ENCODE peak calls at places on chromosomes 2 and 18, in six cellular contexts. B is pancreas, X is A549, R is left lung, W is cardiac fibroblast, Z is keratinocyte. G is an unnamed sample.

GRCh38 chr2:202705446-202706020 is 70.8 kb downstream of the FAM117B start:
- DNase-seq in B (no peak), X (no peak), R (no peak), W (no peak), Z (no peak), G (no peak)

GRCh38 chr2:9673914-9674481 is 43.2 kb upstream of the YWHAQ start:
- DNase-seq in B (no peak), X (no peak), R (no peak), W (no peak), Z (no peak), G (no peak)

GRCh38 chr2:19073522-19073921 is 284.9 kb downstream of the OSR1 start:
- DNase-seq in B (no peak), X (peak), R (peak), W (no peak), Z (peak), G (no peak)

GRCh38 chr2:66434679-66435548 is at the start of gene MEIS1:
- DNase-seq in B (peak), X (peak), R (peak), W (peak), Z (peak), G (no peak)

GRCh38 chr2:162200636-162201035 is 42.6 kb downstream of the FAP start:
- DNase-seq in B (no peak), X (no peak), R (no peak), W (no peak), Z (no peak), G (no peak)

GRCh38 chr18:44826418-44827259 is 146.0 kb downstream of the SETBP1 start:
- DNase-seq in B (peak), X (peak), R (no peak), W (peak), Z (peak), G (no peak)

GRCh38 chr2:65388051-65388531 is 44.3 kb downstream of the SPRED2 start:
- DNase-seq in B (peak), X (no peak), R (no peak), W (no peak), Z (peak), G (no peak)

GRCh38 chr2:858646-859045 is 92.0 kb upstream of the SNTG2 start:
- DNase-seq in B (no peak), X (no peak), R (no peak), W (no peak), Z (no peak), G (no peak)

GRCh38 chr18:30175061-30175574 is 867.4 kb downstream of the DSC3 start:
- DNase-seq in B (no peak), X (no peak), R (peak), W (no peak), Z (no peak), G (no peak)

GRCh38 chr18:58526425-58527115 is 102.3 kb downstream of the ALPK2 start:
- DNase-seq in B (no peak), X (peak), R (no peak), W (no peak), Z (no peak), G (no peak)

GRCh38 chr2:23550553-23550952 is 165.6 kb downstream of the KLHL29 start:
- DNase-seq in B (no peak), X (no peak), R (peak), W (peak), Z (no peak), G (no peak)

GRCh38 chr2:3023531-3023930 is 354.1 kb downstream of the EIPR1 start:
- DNase-seq in B (no peak), X (no peak), R (no peak), W (no peak), Z (no peak), G (no peak)

GRCh38 chr18:11224166-11224565 is 74.8 kb upstream of the PIEZO2 start:
- DNase-seq in B (no peak), X (no peak), R (no peak), W (no peak), Z (no peak), G (no peak)

GRCh38 chr2:118732432-118732831 is 115.0 kb downstream of the EN1 start:
- DNase-seq in B (no peak), X (no peak), R (no peak), W (no peak), Z (no peak), G (no peak)

GRCh38 chr2:101223814-101224231 is 28.9 kb upstream of the CNOT11 start:
- DNase-seq in B (no peak), X (no peak), R (no peak), W (no peak), Z (no peak), G (peak)

GRCh38 chr2:142321706-142322280 is 191.0 kb upstream of the LRP1B start:
- DNase-seq in B (no peak), X (no peak), R (no peak), W (no peak), Z (no peak), G (no peak)

GRCh38 chr2:95277246-95277906 is 3.1 kb downstream of the PROM2 start:
- DNase-seq in B (peak), X (no peak), R (peak), W (no peak), Z (no peak), G (no peak)

GRCh38 chr18:1104265-1104792 is 199.7 kb downstream of the ADCYAP1 start:
- DNase-seq in B (no peak), X (no peak), R (no peak), W (peak), Z (no peak), G (no peak)

GRCh38 chr18:45837283-45838070 is 12.0 kb downstream of the SIGLEC15 start:
- DNase-seq in B (no peak), X (peak), R (peak), W (peak), Z (no peak), G (no peak)

GRCh38 chr2:212032032-212032431 is 506.6 kb downstream of the ERBB4 start:
- DNase-seq in B (no peak), X (no peak), R (no peak), W (peak), Z (no peak), G (no peak)

GRCh38 chr2:71974846-71975245 is 172.8 kb downstream of the CYP26B1 start:
- DNase-seq in B (no peak), X (no peak), R (no peak), W (peak), Z (no peak), G (no peak)

GRCh38 chr18:24778810-24779418 is 318.5 kb downstream of the HRH4 start:
- DNase-seq in B (no peak), X (no peak), R (no peak), W (no peak), Z (no peak), G (no peak)

GRCh38 chr18:398866-399637 is 101.4 kb downstream of the COLEC12 start:
- DNase-seq in B (no peak), X (no peak), R (no peak), W (no peak), Z (no peak), G (no peak)

GRCh38 chr18:79454034-79454735 is 58.5 kb downstream of the NFATC1 start:
- DNase-seq in B (no peak), X (no peak), R (no peak), W (peak), Z (no peak), G (no peak)

GRCh38 chr2:170341684-170342631 is 164.0 kb downstream of the MYO3B start:
- DNase-seq in B (no peak), X (no peak), R (no peak), W (no peak), Z (no peak), G (no peak)

GRCh38 chr2:31038385-31038784 is 99.9 kb downstream of the GALNT14 start:
- DNase-seq in B (no peak), X (peak), R (no peak), W (no peak), Z (no peak), G (no peak)

GRCh38 chr2:127044977-127045654 is 61.8 kb downstream of the BIN1 start:
- DNase-seq in B (no peak), X (no peak), R (no peak), W (peak), Z (no peak), G (no peak)

GRCh38 chr2:181440336-181440735 is 16.9 kb upstream of the ITGA4 start:
- DNase-seq in B (no peak), X (no peak), R (no peak), W (no peak), Z (no peak), G (no peak)

GRCh38 chr2:181440919-181441318 is 16.3 kb upstream of the ITGA4 start:
- DNase-seq in B (no peak), X (no peak), R (no peak), W (no peak), Z (no peak), G (no peak)

DNA sequence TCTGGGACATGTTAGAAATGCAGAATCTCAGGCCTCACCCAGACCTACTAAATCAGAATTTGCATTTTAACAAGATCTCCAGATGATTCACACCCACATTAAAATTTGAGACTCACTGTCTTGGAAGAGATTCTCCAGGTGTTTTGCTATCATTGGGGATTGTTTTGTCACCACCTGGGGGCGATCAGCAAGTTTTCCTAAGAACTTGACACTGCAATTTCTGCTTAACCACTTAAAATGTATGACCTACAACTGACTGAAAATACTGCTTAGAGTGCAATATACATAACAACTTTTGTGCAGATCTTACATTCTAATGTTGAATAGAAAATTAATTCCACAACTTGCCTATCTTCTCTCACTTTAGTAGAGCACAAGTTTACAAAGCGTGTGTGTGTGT is 18.9 kb upstream of the ITGA4 start:
- DNase-seq in B (no peak), X (peak), R (no peak), W (no peak), Z (no peak), G (no peak)
- TF ChIP-seq CTCF in B (no peak), X (peak), R (no peak), W (no peak), Z (peak), G (no peak)

GRCh38 chr18:6628189-6628588 is 101.3 kb upstream of the ARHGAP28 start:
- DNase-seq in B (no peak), X (no peak), R (no peak), W (peak), Z (no peak), G (no peak)
- TF ChIP-seq CTCF in B (no peak), X (no peak), R (no peak), W (no peak), Z (no peak), G (no peak)

DNA sequence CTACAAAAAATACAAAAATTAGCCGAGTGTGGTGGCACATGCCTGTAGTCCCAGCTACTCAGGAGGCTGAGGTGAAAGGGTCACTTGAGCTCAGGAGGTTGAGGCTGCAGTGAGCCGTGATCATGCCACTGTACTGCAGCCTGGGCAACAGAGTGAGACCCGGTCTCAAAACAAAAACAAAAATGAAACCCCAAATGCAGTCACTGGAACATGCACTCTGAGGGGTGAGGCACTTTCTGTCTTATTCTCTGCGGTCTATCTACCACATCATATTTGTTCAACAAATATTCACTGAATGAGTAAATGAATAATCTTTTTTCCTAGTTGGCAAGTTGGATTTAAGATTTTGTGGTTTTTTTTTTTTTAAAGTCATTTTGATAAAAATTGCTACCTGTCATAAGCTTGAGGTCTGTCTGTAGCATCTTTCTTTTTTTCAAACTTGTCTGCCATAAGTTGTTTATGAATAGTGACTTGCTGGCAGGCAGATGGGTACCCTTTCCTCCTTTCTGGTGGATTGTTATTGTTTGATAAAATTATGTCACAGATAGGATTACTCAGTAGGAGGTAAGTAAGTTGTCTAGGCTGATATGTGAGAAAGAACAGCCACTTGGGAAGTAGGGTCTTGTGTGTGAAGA is 11.8 kb downstream of the CHRNA1 start:
- DNase-seq in B (no peak), X (no peak), R (no peak), W (no peak), Z (no peak), G (no peak)
- TF ChIP-seq CTCF in B (no peak), X (no peak), R (no peak), W (no peak), Z (no peak), G (no peak)

GRCh38 chr2:122132292-122132691 is 376.8 kb downstream of the TSN start:
- DNase-seq in B (no peak), X (no peak), R (no peak), W (peak), Z (no peak), G (no peak)

GRCh38 chr2:122139739-122140138 is 384.3 kb downstream of the TSN start:
- DNase-seq in B (no peak), X (no peak), R (no peak), W (no peak), Z (no peak), G (no peak)

GRCh38 chr2:122138561-122138960 is 383.1 kb downstream of the TSN start:
- DNase-seq in B (no peak), X (no peak), R (no peak), W (no peak), Z (no peak), G (no peak)

GRCh38 chr2:122135353-122135947 is 380.0 kb downstream of the TSN start:
- DNase-seq in B (no peak), X (no peak), R (no peak), W (no peak), Z (no peak), G (no peak)

DNA sequence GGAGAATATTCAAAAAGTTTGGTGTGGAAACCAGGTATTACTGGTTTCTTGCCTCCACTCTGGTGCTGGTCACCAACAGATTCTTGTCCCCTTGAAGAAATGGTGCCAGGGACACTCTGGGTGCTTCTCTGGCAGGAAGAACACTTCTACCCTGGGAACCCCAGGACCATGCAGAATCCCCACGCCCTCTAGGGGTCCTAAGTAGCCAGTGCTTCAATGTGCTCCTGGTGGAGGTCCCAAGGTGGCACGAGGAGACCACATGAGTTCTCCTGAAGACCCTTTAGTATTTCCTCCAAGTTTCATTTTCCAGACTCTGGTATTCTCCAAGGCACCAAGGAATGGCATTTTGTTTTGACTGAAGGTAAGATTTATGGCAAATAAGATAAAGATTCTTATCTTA is 380.6 kb downstream of the TSN start:
- DNase-seq in B (no peak), X (peak), R (no peak), W (peak), Z (no peak), G (no peak)
- TF ChIP-seq CTCF in B (no peak), X (peak), R (no peak), W (peak), Z (no peak), G (no peak)

DNA sequence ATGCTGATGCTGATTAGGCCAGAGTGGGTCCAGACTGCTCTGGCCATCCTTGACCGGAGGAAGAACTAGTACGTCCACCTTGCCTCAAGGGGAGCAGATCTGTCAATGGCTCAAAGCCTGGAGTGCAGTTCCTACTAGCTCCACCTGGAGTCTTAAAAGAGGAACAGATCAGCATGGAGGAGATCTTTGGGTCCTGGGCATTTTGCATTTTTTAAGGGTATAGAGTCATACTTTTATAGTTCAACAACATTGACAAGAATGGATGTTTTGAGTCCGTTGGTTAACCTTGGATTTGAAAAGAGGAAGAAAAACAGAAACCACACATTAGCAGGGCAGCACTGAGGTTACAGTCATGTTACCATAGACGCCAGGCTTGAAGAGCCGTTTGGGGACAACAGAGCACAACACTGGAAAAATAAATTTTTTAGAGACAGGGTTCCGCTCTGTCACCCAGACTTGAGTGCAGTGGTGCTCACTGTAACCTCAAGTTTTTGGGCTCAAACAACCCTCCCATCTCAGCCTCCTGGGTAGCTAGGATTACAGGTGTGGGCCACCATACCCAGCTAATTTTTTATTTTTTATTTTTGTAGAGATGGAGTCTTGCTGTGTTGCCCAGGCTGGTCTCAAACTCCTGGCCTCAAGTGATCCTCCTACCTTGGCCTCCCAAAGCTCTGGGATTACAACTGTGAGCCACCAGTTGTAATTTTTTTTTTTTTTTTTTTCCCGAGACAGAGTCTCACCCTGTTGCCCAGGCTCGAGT is 78.5 kb downstream of the PRKCE start:
- DNase-seq in B (no peak), X (peak), R (no peak), W (no peak), Z (no peak), G (peak)
- TF ChIP-seq CTCF in B (no peak), X (no peak), R (peak), W (peak), Z (no peak), G (no peak)

GRCh38 chr2:15146960-15147359 is 414.2 kb downstream of the NBAS start:
- DNase-seq in B (no peak), X (peak), R (no peak), W (no peak), Z (no peak), G (no peak)
- TF ChIP-seq CTCF in B (no peak), X (no peak), R (no peak), W (no peak), Z (no peak), G (no peak)

GRCh38 chr18:63255435-63255834 is 64.1 kb downstream of the BCL2 start:
- DNase-seq in B (no peak), X (no peak), R (no peak), W (no peak), Z (no peak), G (no peak)
- TF ChIP-seq CTCF in B (no peak), X (no peak), R (no peak), W (no peak), Z (no peak), G (no peak)

DNA sequence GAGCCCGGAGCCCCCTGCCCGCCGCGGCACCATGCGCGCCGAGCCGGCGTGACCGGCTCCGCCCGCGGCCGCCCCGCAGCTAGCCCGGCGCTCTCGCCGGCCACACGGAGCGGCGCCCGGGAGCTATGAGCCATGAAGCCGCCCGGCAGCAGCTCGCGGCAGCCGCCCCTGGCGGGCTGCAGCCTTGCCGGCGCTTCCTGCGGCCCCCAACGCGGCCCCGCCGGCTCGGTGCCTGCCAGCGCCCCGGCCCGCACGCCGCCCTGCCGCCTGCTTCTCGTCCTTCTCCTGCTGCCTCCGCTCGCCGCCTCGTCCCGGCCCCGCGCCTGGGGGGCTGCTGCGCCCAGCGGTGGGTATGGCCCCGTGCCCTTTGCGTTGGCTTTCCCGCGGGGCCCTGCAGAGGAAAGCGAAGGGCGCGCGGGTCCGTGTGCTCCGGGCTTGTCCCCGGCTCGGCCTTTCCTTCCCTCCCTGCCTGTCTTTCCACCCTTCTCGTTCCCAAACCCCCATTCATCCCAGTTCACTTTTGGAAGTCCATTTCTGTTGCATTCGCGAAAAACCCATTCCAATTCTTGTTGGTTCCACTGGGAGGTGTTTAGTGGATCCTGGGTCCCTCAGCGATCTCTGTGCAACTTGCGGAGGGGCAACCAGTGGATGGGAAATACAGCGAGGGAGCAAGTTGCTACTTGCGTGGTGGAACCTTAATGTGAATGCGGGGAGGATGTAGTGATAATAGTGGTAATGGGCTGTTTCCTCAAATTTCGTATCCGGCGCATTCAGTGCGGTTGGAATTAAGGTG is 599 bp downstream of the ADAM23 start:
- DNase-seq in B (no peak), X (peak), R (peak), W (peak), Z (no peak), G (peak)
- TF ChIP-seq CTCF in B (no peak), X (no peak), R (no peak), W (no peak), Z (no peak), G (no peak)